ENCODE peak calls at places on chromosomes 13 and 19, in ten cellular contexts. S, N, V, I, M, Q, U, X, T and B are unnamed samples.

GRCh38 chr19:30093966-30094770 is 152.1 kb downstream of the URI1 start:
- DNase-seq in I (no peak), N (no peak), Q (no peak), U (no peak), S (no peak), T (no peak), M (no peak), V (no peak), X (no peak), B (no peak)

GRCh38 chr13:45310341-45311138 is 30.4 kb downstream of the TPT1 start:
- DNase-seq in U (no peak), S (no peak), M (no peak), N (peak; percentile 12), I (no peak), V (no peak), X (no peak), Q (no peak), T (no peak), B (no peak)

GRCh38 chr13:22176968-22177545 is 506.2 kb downstream of the FGF9 start:
- DNase-seq in U (no peak), M (no peak), N (no peak), S (no peak), T (no peak), V (no peak), I (no peak), Q (no peak), X (no peak), B (no peak)

GRCh38 chr19:18861235-18861634 is 29.5 kb downstream of the UPF1 start:
- DNase-seq in Q (no peak), V (no peak), N (no peak), S (no peak), M (no peak), X (no peak), I (no peak), U (no peak), T (no peak), B (no peak)

GRCh38 chr13:113813070-113813748 is 50.7 kb downstream of the GAS6 start:
- DNase-seq in S (no peak), I (no peak), U (no peak), T (no peak), N (no peak), V (no peak), X (no peak), Q (no peak), M (no peak), B (no peak)

GRCh38 chr19:51398096-51398704 is 7.8 kb upstream of the C19orf84 start:
- DNase-seq in U (no peak), Q (peak; percentile 65), T (no peak), V (no peak), N (no peak), S (no peak), I (no peak), M (no peak), X (peak; percentile 51), B (no peak)

GRCh38 chr13:80497439-80497838 is 156.5 kb upstream of the SPRY2 start:
- DNase-seq in N (no peak), M (no peak), S (no peak), I (no peak), Q (no peak), T (no peak), V (no peak), U (no peak), X (no peak), B (no peak)

GRCh38 chr13:106475852-106476251 is 59.6 kb downstream of the EFNB2 start:
- DNase-seq in X (no peak), T (no peak), U (no peak), V (no peak), M (no peak), Q (no peak), S (no peak), I (no peak), N (no peak), B (no peak)

GRCh38 chr19:49565261-49565660 is 15.1 kb downstream of the NOSIP start:
- DNase-seq in S (no peak), V (no peak), U (no peak), X (no peak), T (no peak), Q (no peak), I (no peak), M (no peak), N (no peak), B (no peak)

GRCh38 chr19:17721821-17722220 is 2.5 kb downstream of the MAP1S start:
- DNase-seq in T (peak; percentile 51), I (no peak), U (no peak), S (no peak), X (peak; percentile 78), N (no peak), V (no peak), M (no peak), Q (peak; percentile 95), B (no peak)